ENCODE peak calls at places on chromosomes 6 and 20, in four cellular contexts. H is lung, R is tibial nerve, T is testis. A is an unnamed sample.

GRCh38 chr6:35099116-35099515 is 42.0 kb downstream of the TCP11 start:
- DNase-seq in H (no peak), R (no peak), T (no peak), A (no peak)

GRCh38 chr20:40687384-40688128 is 1.5 kb downstream of the MAFB start:
- DNase-seq in H (peak; percentile 81), R (peak; percentile 51), T (peak; percentile 72), A (no peak)

GRCh38 chr6:113636357-113636824 is 220.8 kb upstream of the MARCKS start:
- DNase-seq in H (no peak), R (no peak), T (no peak), A (no peak)

GRCh38 chr6:153167026-153167891 is 36.2 kb upstream of the RGS17 start:
- DNase-seq in H (no peak), R (no peak), T (no peak), A (no peak)

GRCh38 chr20:4726710-4727391 is 5.1 kb downstream of the PRND start:
- DNase-seq in H (no peak), R (peak; percentile 36), T (peak; percentile 76), A (no peak)

GRCh38 chr20:31590717-31591225 is 14.3 kb upstream of the ID1 start:
- DNase-seq in H (no peak), R (no peak), T (no peak), A (no peak)

GRCh38 chr6:10441004-10441654 is 26.3 kb upstream of the TFAP2A start:
- DNase-seq in H (peak; percentile 60), R (no peak), T (no peak), A (no peak)

GRCh38 chr20:5448449-5449118 is 131.8 kb upstream of the PROKR2 start:
- DNase-seq in H (peak; percentile 41), R (peak; percentile 72), T (peak; percentile 77), A (no peak)

DNA sequence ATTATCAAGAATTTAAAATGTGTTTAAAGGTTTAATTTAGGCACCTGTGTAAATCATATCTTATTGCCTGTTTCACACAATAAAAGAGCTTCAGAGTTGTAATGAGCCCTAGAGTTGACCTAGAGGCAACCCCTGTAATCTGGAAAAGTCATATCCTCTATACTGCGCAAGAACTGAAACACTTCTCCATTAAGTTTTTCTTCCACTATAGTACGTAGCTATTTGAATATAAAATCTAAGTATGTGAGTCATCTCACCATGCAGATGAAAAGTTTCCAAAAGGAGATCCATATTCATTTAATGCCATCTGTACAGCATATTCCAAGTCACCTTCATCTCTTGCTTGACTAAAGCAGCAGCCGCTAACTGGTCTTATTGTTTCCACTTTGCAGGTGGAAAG is 26.0 kb upstream of the TAAR1 start:
- DNase-seq in H (no peak), R (no peak), T (no peak), A (no peak)
- H3K27ac ChIP-seq in H (no peak overlapping the region), R (no peak overlapping the region), T (no peak overlapping the region), A (no peak overlapping the region)

GRCh38 chr6:170166511-170167122 is 124.3 kb downstream of the DLL1 start:
- DNase-seq in H (no peak), R (no peak), T (peak; percentile 9), A (no peak)

GRCh38 chr6:170164271-170164900 is 126.5 kb downstream of the DLL1 start:
- DNase-seq in H (no peak), R (no peak), T (no peak), A (no peak)

GRCh38 chr6:170165501-170166117 is 125.3 kb downstream of the DLL1 start:
- DNase-seq in H (no peak), R (no peak), T (no peak), A (no peak)

GRCh38 chr6:170163405-170164170 is 127.3 kb downstream of the DLL1 start:
- DNase-seq in H (no peak), R (no peak), T (no peak), A (no peak)

GRCh38 chr6:170165085-170165484 is 125.8 kb downstream of the DLL1 start:
- DNase-seq in H (no peak), R (no peak), T (no peak), A (no peak)
- H3K27ac ChIP-seq in H (no peak overlapping the region), R (no peak overlapping the region), T (no peak overlapping the region), A (no peak overlapping the region)

GRCh38 chr20:38161412-38161774 is 3.7 kb downstream of the TGM2 start:
- DNase-seq in H (no peak), R (no peak), T (no peak), A (no peak)
- H3K27ac ChIP-seq in H (peak overlapping the region; percentile 27), R (no peak overlapping the region), T (no peak overlapping the region), A (no peak overlapping the region)

GRCh38 chr6:7073082-7073783 is 34.5 kb upstream of the RREB1 start:
- DNase-seq in H (no peak), R (no peak), T (no peak), A (no peak)
- H3K27ac ChIP-seq in H (no peak overlapping the region), R (no peak overlapping the region), T (no peak overlapping the region), A (no peak overlapping the region)

GRCh38 chr20:43744966-43745733 is 18.3 kb upstream of the GTSF1L start:
- DNase-seq in H (no peak), R (no peak), T (peak; percentile 20), A (no peak)
- H3K27ac ChIP-seq in H (no peak overlapping the region), R (no peak overlapping the region), T (no peak overlapping the region), A (no peak overlapping the region)

DNA sequence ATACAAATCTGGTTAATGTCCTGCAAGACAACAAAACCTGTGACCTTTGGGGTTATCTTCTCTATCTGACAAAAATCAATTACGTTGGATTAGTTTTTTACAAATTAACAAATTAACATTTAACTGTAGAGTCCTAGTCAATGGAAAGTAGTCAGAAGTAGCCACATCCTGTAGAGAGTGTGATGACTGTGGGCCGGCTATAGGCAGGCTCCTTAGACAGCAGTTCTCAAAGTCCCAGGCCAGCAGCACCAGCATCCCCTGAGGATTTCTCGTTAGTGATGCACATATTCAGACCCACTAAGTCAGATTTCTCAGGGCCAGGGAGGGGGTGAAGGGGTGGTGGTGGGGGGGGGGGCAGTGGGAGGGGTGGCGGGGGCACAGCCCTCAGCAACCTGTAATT is 37.2 kb downstream of the ZNF341 start:
- DNase-seq in H (no peak), R (no peak), T (no peak), A (no peak)
- H3K27ac ChIP-seq in H (no peak overlapping the region), R (no peak overlapping the region), T (no peak overlapping the region), A (no peak overlapping the region)

GRCh38 chr6:11769816-11770545 is 8.6 kb downstream of the ADTRP start:
- DNase-seq in H (no peak), R (no peak), T (no peak), A (no peak)

GRCh38 chr6:11771473-11772048 is 7.0 kb downstream of the ADTRP start:
- DNase-seq in H (no peak), R (no peak), T (no peak), A (no peak)

GRCh38 chr6:11769244-11769643 is 9.4 kb downstream of the ADTRP start:
- DNase-seq in H (no peak), R (no peak), T (no peak), A (no peak)

GRCh38 chr6:11772109-11772830 is 6.3 kb downstream of the ADTRP start:
- DNase-seq in H (no peak), R (peak; percentile 48), T (no peak), A (no peak)

GRCh38 chr6:11770546-11771466 is 7.8 kb downstream of the ADTRP start:
- DNase-seq in H (peak; percentile 72), R (peak; percentile 88), T (peak; percentile 71), A (peak; percentile 16)
- H3K27ac ChIP-seq in H (peak overlapping the region; percentile 80), R (peak overlapping the region; percentile 87), T (no peak overlapping the region), A (no peak overlapping the region)

GRCh38 chr6:16985484-16986284 is 116.2 kb upstream of the STMND1 start:
- DNase-seq in H (no peak), R (no peak), T (no peak), A (no peak)
- H3K27ac ChIP-seq in H (peak overlapping the region; percentile 32), R (no peak overlapping the region), T (no peak overlapping the region), A (no peak overlapping the region)

GRCh38 chr6:154480144-154480639 is 30.3 kb downstream of the CNKSR3 start:
- DNase-seq in H (no peak), R (no peak), T (no peak), A (no peak)

GRCh38 chr6:154479388-154480143 is 30.9 kb downstream of the CNKSR3 start:
- DNase-seq in H (no peak), R (no peak), T (no peak), A (no peak)

GRCh38 chr6:154478021-154478651 is 32.3 kb downstream of the CNKSR3 start:
- DNase-seq in H (peak; percentile 56), R (no peak), T (peak; percentile 45), A (no peak)

GRCh38 chr6:154476494-154476893 is 34.0 kb downstream of the CNKSR3 start:
- DNase-seq in H (no peak), R (no peak), T (no peak), A (no peak)

GRCh38 chr6:154478691-154479090 is 31.8 kb downstream of the CNKSR3 start:
- DNase-seq in H (no peak), R (no peak), T (no peak), A (no peak)
- H3K27ac ChIP-seq in H (no peak overlapping the region), R (peak overlapping the region; percentile 85), T (peak overlapping the region; percentile 53), A (peak overlapping the region; percentile 32)

A was measured in substantia nigra.